ENCODE peak calls at places on chromosomes 3 and 15, in nine cellular contexts. Q, F, G, V, N, O, Z, C and M are unnamed samples.

GRCh38 chr3:44983413-44984040 is 7.5 kb downstream of the EXOSC7 start:
- DNase-seq in Q (no peak), F (no peak), G (peak; percentile 18), V (no peak), N (no peak), O (no peak), Z (no peak), C (no peak), M (no peak)

GRCh38 chr3:100988080-100988479 is 5.1 kb downstream of the ABI3BP start:
- DNase-seq in Q (no peak), F (no peak), G (no peak), V (no peak), N (no peak), O (no peak), Z (no peak), C (no peak), M (no peak)

GRCh38 chr3:197942956-197943556 is 6.9 kb upstream of the RPL35A start:
- DNase-seq in Q (no peak), F (no peak), G (peak; percentile 44), V (no peak), N (no peak), O (no peak), Z (no peak), C (peak; percentile 36), M (no peak)

GRCh38 chr3:38297947-38298711 is 16.0 kb downstream of the SLC22A14 start:
- DNase-seq in Q (no peak), F (no peak), G (no peak), V (no peak), N (no peak), O (no peak), Z (no peak), C (no peak), M (no peak)

GRCh38 chr15:61639491-61639890 is 410.4 kb upstream of the RORA start:
- DNase-seq in Q (peak; percentile 68), F (no peak), G (no peak), V (no peak), N (no peak), O (no peak), Z (no peak), C (no peak), M (no peak)

GRCh38 chr15:39914977-39915376 is 5.1 kb downstream of the GPR176 start:
- DNase-seq in Q (no peak), F (no peak), G (no peak), V (no peak), N (no peak), O (no peak), Z (no peak), C (no peak), M (no peak)

GRCh38 chr15:55196011-55196410 is 730 bp downstream of the RSL24D1 start:
- DNase-seq in Q (no peak), F (no peak), G (no peak), V (no peak), N (peak; percentile 17), O (no peak), Z (no peak), C (peak; percentile 1), M (no peak)

GRCh38 chr3:11618897-11619296 is 24.8 kb downstream of the VGLL4 start:
- DNase-seq in Q (no peak), F (no peak), G (no peak), V (no peak), N (no peak), O (no peak), Z (no peak), C (no peak), M (no peak)

GRCh38 chr3:40617084-40617483 is 92.3 kb downstream of the ZNF621 start:
- DNase-seq in Q (no peak), F (no peak), G (no peak), V (no peak), N (no peak), O (no peak), Z (no peak), C (no peak), M (no peak)

GRCh38 chr15:50889589-50889988 is 18.9 kb upstream of the AP4E1 start:
- DNase-seq in Q (no peak), F (no peak), G (no peak), V (no peak), N (no peak), O (no peak), Z (no peak), C (no peak), M (no peak)

GRCh38 chr15:69666921-69667811 is 214.5 kb downstream of the RPLP1 start:
- DNase-seq in Q (peak; percentile 49), F (no peak), G (no peak), V (no peak), N (no peak), O (no peak), Z (no peak), C (no peak), M (no peak)

GRCh38 chr15:60101416-60101815 is 97.3 kb downstream of the FOXB1 start:
- DNase-seq in Q (no peak), F (no peak), G (no peak), V (no peak), N (no peak), O (no peak), Z (no peak), C (no peak), M (no peak)

GRCh38 chr15:25172691-25173090 is 217.9 kb downstream of the SNRPN start:
- DNase-seq in Q (no peak), F (no peak), G (no peak), V (no peak), N (no peak), O (no peak), Z (no peak), C (no peak), M (no peak)
- H3K9me3 ChIP-seq in Q (no peaks in the 10 kb centered on the region), F (peaks cover 87% of the 10 kb centered on the region), G (peaks cover 52% of the 10 kb centered on the region), V (peaks cover 23% of the 10 kb centered on the region), N (peaks cover 6% of the 10 kb centered on the region), O (peaks cover 42% of the 10 kb centered on the region), Z (peaks cover 6% of the 10 kb centered on the region), C (peaks cover 6% of the 10 kb centered on the region), M (no peaks in the 10 kb centered on the region)

GRCh38 chr3:29557825-29558224 is 277.0 kb downstream of the RBMS3 start:
- DNase-seq in Q (no peak), F (no peak), G (no peak), V (no peak), N (no peak), O (no peak), Z (no peak), C (no peak), M (no peak)
- H3K27ac ChIP-seq in Q (no peak overlapping the region), F (peak overlapping the region; percentile 14), G (no peak overlapping the region), V (no peak overlapping the region), N (no peak overlapping the region), O (no peak overlapping the region), Z (no peak overlapping the region), C (no peak overlapping the region), M (no peak overlapping the region)

GRCh38 chr3:194321666-194322640 is 29.2 kb downstream of the CPN2 start:
- DNase-seq in Q (no peak), F (no peak), G (no peak), V (no peak), N (no peak), O (no peak), Z (no peak), C (no peak), M (no peak)

GRCh38 chr3:194320744-194321243 is 30.3 kb downstream of the CPN2 start:
- DNase-seq in Q (no peak), F (no peak), G (no peak), V (no peak), N (no peak), O (no peak), Z (no peak), C (no peak), M (no peak)

GRCh38 chr3:194322701-194323174 is 28.4 kb downstream of the CPN2 start:
- DNase-seq in Q (no peak), F (no peak), G (no peak), V (peak; percentile 55), N (no peak), O (no peak), Z (no peak), C (no peak), M (no peak)

GRCh38 chr3:194318511-194319161 is 32.5 kb downstream of the CPN2 start:
- DNase-seq in Q (no peak), F (no peak), G (no peak), V (no peak), N (no peak), O (no peak), Z (no peak), C (no peak), M (no peak)

DNA sequence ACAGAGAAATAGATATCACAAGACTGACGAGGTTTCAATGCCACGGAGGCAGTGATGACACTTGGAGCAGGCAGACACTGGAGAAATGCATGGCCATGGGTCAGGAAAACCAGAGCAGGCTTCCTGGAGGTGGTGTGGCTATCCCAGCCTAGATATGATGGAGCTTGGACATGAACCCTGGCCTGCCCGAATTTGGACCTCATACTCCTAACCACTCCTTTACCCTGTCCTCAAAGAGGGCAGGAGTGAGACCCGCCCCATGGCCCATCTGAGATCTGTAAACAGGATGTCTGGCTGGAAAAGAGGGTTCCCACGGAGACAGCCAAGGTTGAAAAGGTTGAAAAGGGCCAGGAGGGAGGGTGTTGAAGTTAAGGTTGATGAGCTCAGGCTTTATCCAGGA is 31.0 kb downstream of the CPN2 start:
- DNase-seq in Q (no peak), F (no peak), G (no peak), V (no peak), N (no peak), O (no peak), Z (no peak), C (no peak), M (no peak)
- H3K9me3 ChIP-seq in Q (no peaks in the 10 kb centered on the region), F (peaks cover 10% of the 10 kb centered on the region), G (peaks cover 10% of the 10 kb centered on the region), V (no peaks in the 10 kb centered on the region), N (no peaks in the 10 kb centered on the region), O (peaks cover 12% of the 10 kb centered on the region), Z (no peaks in the 10 kb centered on the region), C (no peaks in the 10 kb centered on the region), M (no peaks in the 10 kb centered on the region)

GRCh38 chr3:82629937-82630336 is 868.5 kb upstream of the GBE1 start:
- DNase-seq in Q (no peak), F (no peak), G (no peak), V (no peak), N (no peak), O (no peak), Z (no peak), C (no peak), M (no peak)

GRCh38 chr3:82627733-82628132 is 866.3 kb upstream of the GBE1 start:
- DNase-seq in Q (no peak), F (no peak), G (no peak), V (no peak), N (no peak), O (no peak), Z (no peak), C (no peak), M (no peak)

GRCh38 chr3:82633319-82633718 is 871.9 kb upstream of the GBE1 start:
- DNase-seq in Q (no peak), F (no peak), G (no peak), V (no peak), N (no peak), O (peak; percentile 15), Z (no peak), C (no peak), M (no peak)

DNA sequence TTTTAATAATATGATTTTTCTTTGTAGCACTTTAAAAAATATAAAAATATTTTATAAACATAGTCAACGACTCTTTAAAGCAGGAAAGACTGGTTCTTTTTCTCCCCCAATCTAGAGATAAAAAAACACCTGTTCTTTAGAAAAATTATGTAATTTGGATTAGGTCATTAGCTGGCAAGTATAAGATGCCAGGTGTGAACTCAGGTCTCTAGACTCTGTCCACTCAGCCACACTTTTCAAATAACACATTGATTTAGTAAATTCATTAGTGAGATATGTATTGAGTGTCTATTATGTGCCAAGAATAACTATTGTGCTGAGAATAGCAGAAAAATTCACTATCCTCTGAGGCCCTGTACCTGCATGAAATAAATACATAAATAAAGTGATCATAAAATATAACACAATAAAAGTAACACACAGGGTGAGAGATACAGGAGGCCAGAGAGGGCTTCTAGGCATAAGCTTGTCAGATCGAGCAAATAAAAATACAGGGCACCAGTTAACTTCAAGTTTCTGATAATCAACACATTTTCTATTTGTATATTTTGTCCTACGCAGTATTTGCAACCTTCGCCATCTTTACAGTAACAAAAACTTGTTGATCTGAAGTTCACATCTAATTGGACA is 867.1 kb upstream of the GBE1 start:
- DNase-seq in Q (no peak), F (no peak), G (no peak), V (no peak), N (no peak), O (no peak), Z (no peak), C (no peak), M (peak; percentile 4)
- H3K27ac ChIP-seq in Q (no peak overlapping the region), F (no peak overlapping the region), G (no peak overlapping the region), V (no peak overlapping the region), N (no peak overlapping the region), O (no peak overlapping the region), Z (no peak overlapping the region), C (no peak overlapping the region), M (peak overlapping the region; percentile 68)